ENCODE peak calls at places on chromosomes 3 and 15, in seven cellular contexts. One of them, this sample, is unnamed.

GRCh38 chr3:42122261-42123011 is 31.3 kb downstream of the TRAK1 start:
- DNase-seq in esophagus squamous epithelium: no peak
- DNase-seq in stimulated activated CD8-positive, alpha-beta memory T cell treated with anti-CD3 and anti-CD28 coated beads, Interleukin-7, amount 100 ng/mL, for 1 hour: no peak
- DNase-seq in anterior cingulate cortex: no peak
- DNase-seq in Calu3: no peak
- DNase-seq in activated CD8-positive, alpha-beta T cell treated with anti-CD3 and anti-CD28 coated beads, Interleukin-2, amount 10 ng/mL, durations not matched to agents 7 days and 5 days: no peak
- DNase-seq in cardiac fibroblast: no peak
- DNase-seq in this sample: no peak

GRCh38 chr3:56761887-56762605 is 39.7 kb downstream of the ARHGEF3 start:
- DNase-seq in esophagus squamous epithelium: no peak
- DNase-seq in stimulated activated CD8-positive, alpha-beta memory T cell treated with anti-CD3 and anti-CD28 coated beads, Interleukin-7, amount 100 ng/mL, for 1 hour: no peak
- DNase-seq in anterior cingulate cortex: no peak
- DNase-seq in Calu3: no peak
- DNase-seq in activated CD8-positive, alpha-beta T cell treated with anti-CD3 and anti-CD28 coated beads, Interleukin-2, amount 10 ng/mL, durations not matched to agents 7 days and 5 days: no peak
- DNase-seq in cardiac fibroblast: peak; percentile 79
- DNase-seq in this sample: no peak

GRCh38 chr3:117404153-117404552 is 694.6 kb downstream of the TUSC7 start:
- DNase-seq in esophagus squamous epithelium: no peak
- DNase-seq in stimulated activated CD8-positive, alpha-beta memory T cell treated with anti-CD3 and anti-CD28 coated beads, Interleukin-7, amount 100 ng/mL, for 1 hour: no peak
- DNase-seq in anterior cingulate cortex: no peak
- DNase-seq in Calu3: no peak
- DNase-seq in activated CD8-positive, alpha-beta T cell treated with anti-CD3 and anti-CD28 coated beads, Interleukin-2, amount 10 ng/mL, durations not matched to agents 7 days and 5 days: no peak
- DNase-seq in cardiac fibroblast: peak; percentile 1
- DNase-seq in this sample: no peak

GRCh38 chr15:51117270-51117669 is 22.6 kb upstream of the TNFAIP8L3 start:
- DNase-seq in esophagus squamous epithelium: no peak
- DNase-seq in stimulated activated CD8-positive, alpha-beta memory T cell treated with anti-CD3 and anti-CD28 coated beads, Interleukin-7, amount 100 ng/mL, for 1 hour: no peak
- DNase-seq in anterior cingulate cortex: no peak
- DNase-seq in Calu3: no peak
- DNase-seq in activated CD8-positive, alpha-beta T cell treated with anti-CD3 and anti-CD28 coated beads, Interleukin-2, amount 10 ng/mL, durations not matched to agents 7 days and 5 days: no peak
- DNase-seq in cardiac fibroblast: no peak
- DNase-seq in this sample: no peak

GRCh38 chr3:120102232-120102631 is 8.0 kb upstream of the GSK3B start:
- DNase-seq in esophagus squamous epithelium: no peak
- DNase-seq in stimulated activated CD8-positive, alpha-beta memory T cell treated with anti-CD3 and anti-CD28 coated beads, Interleukin-7, amount 100 ng/mL, for 1 hour: no peak
- DNase-seq in anterior cingulate cortex: no peak
- DNase-seq in Calu3: no peak
- DNase-seq in activated CD8-positive, alpha-beta T cell treated with anti-CD3 and anti-CD28 coated beads, Interleukin-2, amount 10 ng/mL, durations not matched to agents 7 days and 5 days: no peak
- DNase-seq in cardiac fibroblast: no peak
- DNase-seq in this sample: no peak

GRCh38 chr15:65327651-65328393 is 23.3 kb downstream of the RNU5B-1 start:
- DNase-seq in esophagus squamous epithelium: no peak
- DNase-seq in stimulated activated CD8-positive, alpha-beta memory T cell treated with anti-CD3 and anti-CD28 coated beads, Interleukin-7, amount 100 ng/mL, for 1 hour: no peak
- DNase-seq in anterior cingulate cortex: no peak
- DNase-seq in Calu3: no peak
- DNase-seq in activated CD8-positive, alpha-beta T cell treated with anti-CD3 and anti-CD28 coated beads, Interleukin-2, amount 10 ng/mL, durations not matched to agents 7 days and 5 days: no peak
- DNase-seq in cardiac fibroblast: no peak
- DNase-seq in this sample: no peak

GRCh38 chr3:51673802-51674654 is 3.0 kb downstream of the TEX264 start:
- DNase-seq in esophagus squamous epithelium: no peak
- DNase-seq in stimulated activated CD8-positive, alpha-beta memory T cell treated with anti-CD3 and anti-CD28 coated beads, Interleukin-7, amount 100 ng/mL, for 1 hour: no peak
- DNase-seq in anterior cingulate cortex: no peak
- DNase-seq in Calu3: no peak
- DNase-seq in activated CD8-positive, alpha-beta T cell treated with anti-CD3 and anti-CD28 coated beads, Interleukin-2, amount 10 ng/mL, durations not matched to agents 7 days and 5 days: no peak
- DNase-seq in cardiac fibroblast: no peak
- DNase-seq in this sample: no peak

GRCh38 chr3:106001923-106002322 is 133.1 kb upstream of the CBLB start:
- DNase-seq in esophagus squamous epithelium: no peak
- DNase-seq in stimulated activated CD8-positive, alpha-beta memory T cell treated with anti-CD3 and anti-CD28 coated beads, Interleukin-7, amount 100 ng/mL, for 1 hour: no peak
- DNase-seq in anterior cingulate cortex: no peak
- DNase-seq in Calu3: no peak
- DNase-seq in activated CD8-positive, alpha-beta T cell treated with anti-CD3 and anti-CD28 coated beads, Interleukin-2, amount 10 ng/mL, durations not matched to agents 7 days and 5 days: no peak
- DNase-seq in cardiac fibroblast: no peak
- DNase-seq in this sample: no peak

GRCh38 chr3:114383875-114384557 is 90.2 kb downstream of the TIGIT start:
- DNase-seq in esophagus squamous epithelium: no peak
- DNase-seq in stimulated activated CD8-positive, alpha-beta memory T cell treated with anti-CD3 and anti-CD28 coated beads, Interleukin-7, amount 100 ng/mL, for 1 hour: peak; percentile 25
- DNase-seq in anterior cingulate cortex: peak; percentile 74
- DNase-seq in Calu3: peak; percentile 75
- DNase-seq in activated CD8-positive, alpha-beta T cell treated with anti-CD3 and anti-CD28 coated beads, Interleukin-2, amount 10 ng/mL, durations not matched to agents 7 days and 5 days: peak; percentile 79
- DNase-seq in cardiac fibroblast: peak; percentile 93
- DNase-seq in this sample: peak; percentile 47

GRCh38 chr3:98185180-98185579 is 18.7 kb downstream of the OR5H15 start:
- DNase-seq in esophagus squamous epithelium: no peak
- DNase-seq in stimulated activated CD8-positive, alpha-beta memory T cell treated with anti-CD3 and anti-CD28 coated beads, Interleukin-7, amount 100 ng/mL, for 1 hour: no peak
- DNase-seq in anterior cingulate cortex: no peak
- DNase-seq in Calu3: no peak
- DNase-seq in activated CD8-positive, alpha-beta T cell treated with anti-CD3 and anti-CD28 coated beads, Interleukin-2, amount 10 ng/mL, durations not matched to agents 7 days and 5 days: no peak
- DNase-seq in cardiac fibroblast: no peak
- DNase-seq in this sample: peak; percentile 10

GRCh38 chr3:41362638-41363559 is 163.6 kb downstream of the CTNNB1 start:
- DNase-seq in esophagus squamous epithelium: no peak
- DNase-seq in stimulated activated CD8-positive, alpha-beta memory T cell treated with anti-CD3 and anti-CD28 coated beads, Interleukin-7, amount 100 ng/mL, for 1 hour: no peak
- DNase-seq in anterior cingulate cortex: no peak
- DNase-seq in Calu3: no peak
- DNase-seq in activated CD8-positive, alpha-beta T cell treated with anti-CD3 and anti-CD28 coated beads, Interleukin-2, amount 10 ng/mL, durations not matched to agents 7 days and 5 days: no peak
- DNase-seq in cardiac fibroblast: peak; percentile 21
- DNase-seq in this sample: no peak

GRCh38 chr3:74546426-74546825 is 68.0 kb downstream of the CNTN3 start:
- DNase-seq in esophagus squamous epithelium: no peak
- DNase-seq in stimulated activated CD8-positive, alpha-beta memory T cell treated with anti-CD3 and anti-CD28 coated beads, Interleukin-7, amount 100 ng/mL, for 1 hour: no peak
- DNase-seq in anterior cingulate cortex: no peak
- DNase-seq in Calu3: no peak
- DNase-seq in activated CD8-positive, alpha-beta T cell treated with anti-CD3 and anti-CD28 coated beads, Interleukin-2, amount 10 ng/mL, durations not matched to agents 7 days and 5 days: no peak
- DNase-seq in cardiac fibroblast: peak; percentile 34
- DNase-seq in this sample: no peak

GRCh38 chr3:47261301-47261700 is 21.3 kb downstream of the KIF9 start:
- DNase-seq in esophagus squamous epithelium: no peak
- DNase-seq in stimulated activated CD8-positive, alpha-beta memory T cell treated with anti-CD3 and anti-CD28 coated beads, Interleukin-7, amount 100 ng/mL, for 1 hour: no peak
- DNase-seq in anterior cingulate cortex: no peak
- DNase-seq in Calu3: no peak
- DNase-seq in activated CD8-positive, alpha-beta T cell treated with anti-CD3 and anti-CD28 coated beads, Interleukin-2, amount 10 ng/mL, durations not matched to agents 7 days and 5 days: no peak
- DNase-seq in cardiac fibroblast: no peak
- DNase-seq in this sample: no peak

GRCh38 chr3:190305406-190305805 is 16.8 kb downstream of the CLDN1 start:
- DNase-seq in esophagus squamous epithelium: no peak
- DNase-seq in stimulated activated CD8-positive, alpha-beta memory T cell treated with anti-CD3 and anti-CD28 coated beads, Interleukin-7, amount 100 ng/mL, for 1 hour: no peak
- DNase-seq in anterior cingulate cortex: no peak
- DNase-seq in Calu3: peak; percentile 51
- DNase-seq in activated CD8-positive, alpha-beta T cell treated with anti-CD3 and anti-CD28 coated beads, Interleukin-2, amount 10 ng/mL, durations not matched to agents 7 days and 5 days: no peak
- DNase-seq in cardiac fibroblast: no peak
- DNase-seq in this sample: no peak

GRCh38 chr3:58063424-58063823 is 55.2 kb downstream of the FLNB start:
- DNase-seq in esophagus squamous epithelium: no peak
- DNase-seq in stimulated activated CD8-positive, alpha-beta memory T cell treated with anti-CD3 and anti-CD28 coated beads, Interleukin-7, amount 100 ng/mL, for 1 hour: no peak
- DNase-seq in anterior cingulate cortex: no peak
- DNase-seq in Calu3: no peak
- DNase-seq in activated CD8-positive, alpha-beta T cell treated with anti-CD3 and anti-CD28 coated beads, Interleukin-2, amount 10 ng/mL, durations not matched to agents 7 days and 5 days: no peak
- DNase-seq in cardiac fibroblast: peak; percentile 88
- DNase-seq in this sample: no peak

GRCh38 chr15:87967951-87968350 is 288.6 kb downstream of the NTRK3 start:
- DNase-seq in esophagus squamous epithelium: no peak
- DNase-seq in stimulated activated CD8-positive, alpha-beta memory T cell treated with anti-CD3 and anti-CD28 coated beads, Interleukin-7, amount 100 ng/mL, for 1 hour: no peak
- DNase-seq in anterior cingulate cortex: no peak
- DNase-seq in Calu3: no peak
- DNase-seq in activated CD8-positive, alpha-beta T cell treated with anti-CD3 and anti-CD28 coated beads, Interleukin-2, amount 10 ng/mL, durations not matched to agents 7 days and 5 days: no peak
- DNase-seq in cardiac fibroblast: no peak
- DNase-seq in this sample: no peak

GRCh38 chr3:71048948-71049347 is 534.6 kb downstream of the FOXP1 start:
- DNase-seq in esophagus squamous epithelium: no peak
- DNase-seq in stimulated activated CD8-positive, alpha-beta memory T cell treated with anti-CD3 and anti-CD28 coated beads, Interleukin-7, amount 100 ng/mL, for 1 hour: no peak
- DNase-seq in anterior cingulate cortex: no peak
- DNase-seq in Calu3: peak; percentile 14
- DNase-seq in activated CD8-positive, alpha-beta T cell treated with anti-CD3 and anti-CD28 coated beads, Interleukin-2, amount 10 ng/mL, durations not matched to agents 7 days and 5 days: no peak
- DNase-seq in cardiac fibroblast: no peak
- DNase-seq in this sample: no peak

GRCh38 chr3:69505770-69506407 is 120.0 kb upstream of the FRMD4B start:
- DNase-seq in esophagus squamous epithelium: no peak
- DNase-seq in stimulated activated CD8-positive, alpha-beta memory T cell treated with anti-CD3 and anti-CD28 coated beads, Interleukin-7, amount 100 ng/mL, for 1 hour: no peak
- DNase-seq in anterior cingulate cortex: no peak
- DNase-seq in Calu3: no peak
- DNase-seq in activated CD8-positive, alpha-beta T cell treated with anti-CD3 and anti-CD28 coated beads, Interleukin-2, amount 10 ng/mL, durations not matched to agents 7 days and 5 days: no peak
- DNase-seq in cardiac fibroblast: peak; percentile 57
- DNase-seq in this sample: no peak

GRCh38 chr3:87335931-87336330 is 59.5 kb upstream of the POU1F1 start:
- DNase-seq in esophagus squamous epithelium: no peak
- DNase-seq in stimulated activated CD8-positive, alpha-beta memory T cell treated with anti-CD3 and anti-CD28 coated beads, Interleukin-7, amount 100 ng/mL, for 1 hour: no peak
- DNase-seq in anterior cingulate cortex: no peak
- DNase-seq in Calu3: no peak
- DNase-seq in activated CD8-positive, alpha-beta T cell treated with anti-CD3 and anti-CD28 coated beads, Interleukin-2, amount 10 ng/mL, durations not matched to agents 7 days and 5 days: no peak
- DNase-seq in cardiac fibroblast: no peak
- DNase-seq in this sample: no peak

GRCh38 chr3:15983232-15983631 is 185.5 kb upstream of the ANKRD28 start:
- DNase-seq in esophagus squamous epithelium: no peak
- DNase-seq in stimulated activated CD8-positive, alpha-beta memory T cell treated with anti-CD3 and anti-CD28 coated beads, Interleukin-7, amount 100 ng/mL, for 1 hour: no peak
- DNase-seq in anterior cingulate cortex: no peak
- DNase-seq in Calu3: no peak
- DNase-seq in activated CD8-positive, alpha-beta T cell treated with anti-CD3 and anti-CD28 coated beads, Interleukin-2, amount 10 ng/mL, durations not matched to agents 7 days and 5 days: no peak
- DNase-seq in cardiac fibroblast: peak; percentile 68
- DNase-seq in this sample: no peak

GRCh38 chr15:70198441-70199123 is 100.9 kb upstream of the TLE3 start:
- DNase-seq in esophagus squamous epithelium: no peak
- DNase-seq in stimulated activated CD8-positive, alpha-beta memory T cell treated with anti-CD3 and anti-CD28 coated beads, Interleukin-7, amount 100 ng/mL, for 1 hour: no peak
- DNase-seq in anterior cingulate cortex: no peak
- DNase-seq in Calu3: no peak
- DNase-seq in activated CD8-positive, alpha-beta T cell treated with anti-CD3 and anti-CD28 coated beads, Interleukin-2, amount 10 ng/mL, durations not matched to agents 7 days and 5 days: no peak
- DNase-seq in cardiac fibroblast: no peak
- DNase-seq in this sample: no peak

GRCh38 chr15:40925863-40926658 is 3.1 kb upstream of the DLL4 start:
- DNase-seq in esophagus squamous epithelium: no peak
- DNase-seq in stimulated activated CD8-positive, alpha-beta memory T cell treated with anti-CD3 and anti-CD28 coated beads, Interleukin-7, amount 100 ng/mL, for 1 hour: no peak
- DNase-seq in anterior cingulate cortex: peak; percentile 21
- DNase-seq in Calu3: no peak
- DNase-seq in activated CD8-positive, alpha-beta T cell treated with anti-CD3 and anti-CD28 coated beads, Interleukin-2, amount 10 ng/mL, durations not matched to agents 7 days and 5 days: no peak
- DNase-seq in cardiac fibroblast: no peak
- DNase-seq in this sample: no peak

GRCh38 chr3:53169832-53170324 is 8.9 kb downstream of the PRKCD start:
- DNase-seq in esophagus squamous epithelium: no peak
- DNase-seq in stimulated activated CD8-positive, alpha-beta memory T cell treated with anti-CD3 and anti-CD28 coated beads, Interleukin-7, amount 100 ng/mL, for 1 hour: no peak
- DNase-seq in anterior cingulate cortex: no peak
- DNase-seq in Calu3: no peak
- DNase-seq in activated CD8-positive, alpha-beta T cell treated with anti-CD3 and anti-CD28 coated beads, Interleukin-2, amount 10 ng/mL, durations not matched to agents 7 days and 5 days: no peak
- DNase-seq in cardiac fibroblast: no peak
- DNase-seq in this sample: no peak

GRCh38 chr3:194140520-194141414 is 4.8 kb downstream of the HES1 start:
- DNase-seq in esophagus squamous epithelium: no peak
- DNase-seq in stimulated activated CD8-positive, alpha-beta memory T cell treated with anti-CD3 and anti-CD28 coated beads, Interleukin-7, amount 100 ng/mL, for 1 hour: no peak
- DNase-seq in anterior cingulate cortex: no peak
- DNase-seq in Calu3: peak; percentile 86
- DNase-seq in activated CD8-positive, alpha-beta T cell treated with anti-CD3 and anti-CD28 coated beads, Interleukin-2, amount 10 ng/mL, durations not matched to agents 7 days and 5 days: peak; percentile 42
- DNase-seq in cardiac fibroblast: peak; percentile 74
- DNase-seq in this sample: no peak

GRCh38 chr3:100523050-100523760 is 30.8 kb downstream of the TMEM45A start:
- DNase-seq in esophagus squamous epithelium: no peak
- DNase-seq in stimulated activated CD8-positive, alpha-beta memory T cell treated with anti-CD3 and anti-CD28 coated beads, Interleukin-7, amount 100 ng/mL, for 1 hour: no peak
- DNase-seq in anterior cingulate cortex: no peak
- DNase-seq in Calu3: no peak
- DNase-seq in activated CD8-positive, alpha-beta T cell treated with anti-CD3 and anti-CD28 coated beads, Interleukin-2, amount 10 ng/mL, durations not matched to agents 7 days and 5 days: no peak
- DNase-seq in cardiac fibroblast: no peak
- DNase-seq in this sample: no peak

GRCh38 chr3:121660356-121661171 is at the start of gene HCLS1:
- DNase-seq in esophagus squamous epithelium: peak; percentile 5
- DNase-seq in stimulated activated CD8-positive, alpha-beta memory T cell treated with anti-CD3 and anti-CD28 coated beads, Interleukin-7, amount 100 ng/mL, for 1 hour: peak; percentile 50
- DNase-seq in anterior cingulate cortex: no peak
- DNase-seq in Calu3: no peak
- DNase-seq in activated CD8-positive, alpha-beta T cell treated with anti-CD3 and anti-CD28 coated beads, Interleukin-2, amount 10 ng/mL, durations not matched to agents 7 days and 5 days: peak; percentile 85
- DNase-seq in cardiac fibroblast: peak; percentile 5
- DNase-seq in this sample: no peak

GRCh38 chr3:175199961-175200360 is 340.8 kb downstream of the NAALADL2 start:
- DNase-seq in esophagus squamous epithelium: no peak
- DNase-seq in stimulated activated CD8-positive, alpha-beta memory T cell treated with anti-CD3 and anti-CD28 coated beads, Interleukin-7, amount 100 ng/mL, for 1 hour: no peak
- DNase-seq in anterior cingulate cortex: no peak
- DNase-seq in Calu3: no peak
- DNase-seq in activated CD8-positive, alpha-beta T cell treated with anti-CD3 and anti-CD28 coated beads, Interleukin-2, amount 10 ng/mL, durations not matched to agents 7 days and 5 days: no peak
- DNase-seq in cardiac fibroblast: no peak
- DNase-seq in this sample: no peak

GRCh38 chr3:177220136-177220974 is 23.1 kb upstream of the TBL1XR1 start:
- DNase-seq in esophagus squamous epithelium: no peak
- DNase-seq in stimulated activated CD8-positive, alpha-beta memory T cell treated with anti-CD3 and anti-CD28 coated beads, Interleukin-7, amount 100 ng/mL, for 1 hour: no peak
- DNase-seq in anterior cingulate cortex: no peak
- DNase-seq in Calu3: no peak
- DNase-seq in activated CD8-positive, alpha-beta T cell treated with anti-CD3 and anti-CD28 coated beads, Interleukin-2, amount 10 ng/mL, durations not matched to agents 7 days and 5 days: no peak
- DNase-seq in cardiac fibroblast: no peak
- DNase-seq in this sample: no peak

GRCh38 chr3:161413127-161413854 is 42.0 kb upstream of the SPTSSB start:
- DNase-seq in esophagus squamous epithelium: no peak
- DNase-seq in stimulated activated CD8-positive, alpha-beta memory T cell treated with anti-CD3 and anti-CD28 coated beads, Interleukin-7, amount 100 ng/mL, for 1 hour: no peak
- DNase-seq in anterior cingulate cortex: no peak
- DNase-seq in Calu3: no peak
- DNase-seq in activated CD8-positive, alpha-beta T cell treated with anti-CD3 and anti-CD28 coated beads, Interleukin-2, amount 10 ng/mL, durations not matched to agents 7 days and 5 days: no peak
- DNase-seq in cardiac fibroblast: peak; percentile 82
- DNase-seq in this sample: no peak

GRCh38 chr15:101437209-101437608 is 52.3 kb downstream of the PCSK6 start:
- DNase-seq in esophagus squamous epithelium: no peak
- DNase-seq in stimulated activated CD8-positive, alpha-beta memory T cell treated with anti-CD3 and anti-CD28 coated beads, Interleukin-7, amount 100 ng/mL, for 1 hour: no peak
- DNase-seq in anterior cingulate cortex: no peak
- DNase-seq in Calu3: no peak
- DNase-seq in activated CD8-positive, alpha-beta T cell treated with anti-CD3 and anti-CD28 coated beads, Interleukin-2, amount 10 ng/mL, durations not matched to agents 7 days and 5 days: no peak
- DNase-seq in cardiac fibroblast: no peak
- DNase-seq in this sample: no peak

GRCh38 chr15:39999538-39999937 is 39.4 kb downstream of the SRP14 start:
- DNase-seq in esophagus squamous epithelium: no peak
- DNase-seq in stimulated activated CD8-positive, alpha-beta memory T cell treated with anti-CD3 and anti-CD28 coated beads, Interleukin-7, amount 100 ng/mL, for 1 hour: no peak
- DNase-seq in anterior cingulate cortex: no peak
- DNase-seq in Calu3: no peak
- DNase-seq in activated CD8-positive, alpha-beta T cell treated with anti-CD3 and anti-CD28 coated beads, Interleukin-2, amount 10 ng/mL, durations not matched to agents 7 days and 5 days: no peak
- DNase-seq in cardiac fibroblast: no peak
- DNase-seq in this sample: no peak

GRCh38 chr3:69439683-69440270 is 53.9 kb upstream of the FRMD4B start:
- DNase-seq in esophagus squamous epithelium: no peak
- DNase-seq in stimulated activated CD8-positive, alpha-beta memory T cell treated with anti-CD3 and anti-CD28 coated beads, Interleukin-7, amount 100 ng/mL, for 1 hour: no peak
- DNase-seq in anterior cingulate cortex: no peak
- DNase-seq in Calu3: peak; percentile 12
- DNase-seq in activated CD8-positive, alpha-beta T cell treated with anti-CD3 and anti-CD28 coated beads, Interleukin-2, amount 10 ng/mL, durations not matched to agents 7 days and 5 days: no peak
- DNase-seq in cardiac fibroblast: peak; percentile 46
- DNase-seq in this sample: peak; percentile 16

GRCh38 chr15:28912422-28912821 is 26.6 kb downstream of the APBA2 start:
- DNase-seq in esophagus squamous epithelium: no peak
- DNase-seq in stimulated activated CD8-positive, alpha-beta memory T cell treated with anti-CD3 and anti-CD28 coated beads, Interleukin-7, amount 100 ng/mL, for 1 hour: no peak
- DNase-seq in anterior cingulate cortex: no peak
- DNase-seq in Calu3: no peak
- DNase-seq in activated CD8-positive, alpha-beta T cell treated with anti-CD3 and anti-CD28 coated beads, Interleukin-2, amount 10 ng/mL, durations not matched to agents 7 days and 5 days: peak; percentile 49
- DNase-seq in cardiac fibroblast: no peak
- DNase-seq in this sample: no peak

This sample was measured in HCT116.